ENCODE peak calls at places on chromosome 14, in eight cellular contexts. O is D721Med, A is pancreas, M is BJ, C is cardiac fibroblast, E is fibroblast of lung, R is IMR-90, Q is right lobe of liver. V is an unnamed sample.

GRCh38 chr14:30443368-30444007 is 115.5 kb upstream of the G2E3 start:
- DNase-seq in O (no peak), A (no peak), M (no peak), C (peak), E (peak), R (peak), Q (no peak), V (no peak)

GRCh38 chr14:105168979-105169507 is 467 bp upstream of the JAG2 start:
- DNase-seq in O (peak), A (no peak), M (no peak), C (no peak), E (no peak), R (no peak), Q (no peak), V (peak)

GRCh38 chr14:104770851-104771272 is 17.9 kb downstream of the SIVA1 start:
- DNase-seq in O (no peak), A (no peak), M (no peak), C (no peak), E (no peak), R (no peak), Q (no peak), V (no peak)

GRCh38 chr14:58747181-58747580 is 109.4 kb downstream of the DACT1 start:
- DNase-seq in O (no peak), A (peak), M (peak), C (peak), E (peak), R (peak), Q (no peak), V (no peak)

GRCh38 chr14:22844221-22845102 is 8.1 kb downstream of the MMP14 start:
- DNase-seq in O (no peak), A (no peak), M (no peak), C (no peak), E (no peak), R (no peak), Q (no peak), V (no peak)

GRCh38 chr14:77421241-77421640 is 2.1 kb downstream of the NOXRED1 start:
- DNase-seq in O (no peak), A (no peak), M (peak), C (peak), E (peak), R (peak), Q (no peak), V (no peak)

GRCh38 chr14:92780444-92780843 is 13.7 kb upstream of the GOLGA5 start:
- DNase-seq in O (no peak), A (no peak), M (no peak), C (peak), E (peak), R (peak), Q (no peak), V (no peak)

GRCh38 chr14:85010186-85010585 is 519.8 kb upstream of the FLRT2 start:
- DNase-seq in O (no peak), A (no peak), M (no peak), C (no peak), E (no peak), R (no peak), Q (no peak), V (no peak)

GRCh38 chr14:22838631-22839041 is 2.3 kb downstream of the MMP14 start:
- DNase-seq in O (no peak), A (no peak), M (peak), C (peak), E (peak), R (peak), Q (no peak), V (no peak)

DNA sequence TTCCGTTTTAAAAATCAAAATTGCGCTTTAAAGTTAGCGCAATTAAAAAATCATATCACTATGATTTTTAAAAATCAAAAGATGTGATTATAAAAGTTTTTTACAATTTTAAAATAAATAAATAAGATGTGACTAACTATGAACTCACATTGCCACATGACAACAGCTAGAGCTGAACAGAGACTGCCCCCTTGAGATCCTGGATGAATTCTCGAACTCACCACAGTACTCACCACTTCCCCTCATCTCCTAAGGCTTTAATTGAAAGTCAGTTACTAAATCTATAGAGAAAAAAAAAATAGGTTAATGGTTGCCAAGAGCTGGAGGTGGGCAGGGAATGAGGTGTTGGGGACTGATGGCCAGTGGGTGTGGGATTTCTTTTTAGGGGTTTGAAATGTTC is 384.2 kb downstream of the ZFP36L1 start:
- DNase-seq in O (no peak), A (no peak), M (no peak), C (no peak), E (peak), R (peak), Q (no peak), V (no peak)
- TF ChIP-seq CTCF in O (peak), A (no peak), M (no peak), C (peak), E (peak), R (peak), Q (no peak), V (no peak)

DNA sequence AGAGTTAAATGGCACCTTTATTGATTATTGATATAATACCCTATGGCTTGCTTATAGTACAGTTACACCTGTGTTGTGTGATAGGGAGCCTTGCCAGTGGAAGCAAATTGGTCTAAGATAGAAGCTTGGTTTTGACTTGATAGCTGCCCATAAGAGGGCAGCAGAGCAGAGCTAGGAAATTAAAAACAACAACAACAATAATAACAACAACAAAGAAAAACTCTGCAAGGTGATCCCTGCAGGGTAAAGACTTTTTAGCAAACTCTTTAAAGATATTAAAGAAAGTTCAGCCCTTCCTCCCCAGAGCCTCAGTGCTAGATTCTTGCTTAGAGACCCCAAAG is 18.0 kb upstream of the RNASE10 start:
- DNase-seq in O (no peak), A (no peak), M (no peak), C (no peak), E (no peak), R (no peak), Q (no peak), V (no peak)
- TF ChIP-seq CTCF in O (no peak), A (no peak), M (no peak), C (no peak), E (no peak), R (no peak), Q (no peak), V (no peak)

GRCh38 chr14:42535397-42535796 is 928.7 kb downstream of the LRFN5 start:
- DNase-seq in O (no peak), A (no peak), M (no peak), C (no peak), E (no peak), R (no peak), Q (no peak), V (no peak)
- TF ChIP-seq CTCF in O (no peak), A (no peak), M (no peak), C (no peak), E (no peak), R (no peak), Q (no peak), V (no peak)

DNA sequence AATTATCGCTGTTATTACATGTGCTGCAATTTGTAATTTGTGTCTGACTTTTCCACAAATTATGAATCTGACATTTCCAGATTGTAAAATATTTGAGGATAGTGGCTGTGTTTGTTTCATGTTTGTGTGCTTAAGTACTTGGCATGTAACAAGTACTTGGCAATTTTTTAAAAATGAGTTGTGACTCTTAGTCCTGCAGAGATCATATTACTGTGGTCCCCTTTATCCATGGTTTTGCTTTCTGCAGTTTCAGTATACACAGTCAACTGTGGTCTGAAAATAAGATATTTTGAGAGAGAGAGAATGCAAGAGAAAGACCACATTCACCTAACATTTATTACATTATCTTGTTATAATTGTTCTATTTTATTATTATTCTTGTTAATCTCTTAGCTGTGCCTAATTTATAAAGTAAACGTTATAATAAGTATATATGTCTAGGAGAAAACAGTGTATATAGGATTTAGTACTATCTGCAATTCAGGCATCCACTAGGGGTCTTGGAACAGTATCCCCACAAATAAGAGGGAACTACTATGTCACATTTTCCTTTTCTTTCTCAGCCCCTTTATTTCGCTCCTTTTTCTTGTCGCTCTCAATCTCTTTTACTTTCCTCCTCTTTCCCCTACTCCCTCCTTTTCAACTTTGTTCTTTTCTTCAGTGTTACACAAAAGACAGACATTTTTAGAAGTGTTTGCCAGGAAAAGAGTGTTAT is 176.1 kb downstream of the FUT8 start:
- DNase-seq in O (no peak), A (no peak), M (no peak), C (peak), E (peak), R (peak), Q (no peak), V (no peak)
- TF ChIP-seq CTCF in O (no peak), A (no peak), M (no peak), C (no peak), E (no peak), R (no peak), Q (no peak), V (no peak)

GRCh38 chr14:65501328-65501727 is 88.8 kb downstream of the FUT8 start:
- DNase-seq in O (no peak), A (no peak), M (no peak), C (peak), E (no peak), R (no peak), Q (no peak), V (no peak)
- TF ChIP-seq CTCF in O (no peak), A (no peak), M (no peak), C (no peak), E (no peak), R (no peak), Q (no peak), V (no peak)

GRCh38 chr14:70013269-70013873 is 134.2 kb downstream of the SMOC1 start:
- DNase-seq in O (no peak), A (no peak), M (no peak), C (no peak), E (no peak), R (peak), Q (no peak), V (peak)
- TF ChIP-seq CTCF in O (peak), A (peak), M (peak), C (peak), E (peak), R (peak), Q (peak), V (peak)

DNA sequence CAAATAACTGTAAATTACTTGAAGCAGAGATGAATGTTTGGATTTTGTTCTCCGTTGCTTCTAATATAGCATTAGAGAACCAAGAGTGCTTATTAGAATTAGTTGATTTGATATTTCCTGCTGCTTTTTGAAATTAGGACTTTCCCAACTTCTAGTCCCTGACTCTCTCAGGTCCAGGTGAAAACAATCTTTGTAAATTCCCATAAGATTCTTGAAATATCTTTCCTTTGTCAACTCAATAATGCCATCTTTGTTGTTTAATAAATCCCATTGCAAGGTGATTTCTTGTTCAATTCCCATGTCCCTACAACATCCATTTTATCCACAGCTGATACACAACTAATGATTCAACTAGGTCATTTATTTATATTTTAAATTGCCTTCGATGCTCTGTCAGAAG is at the start of gene OR4K2:
- DNase-seq in O (no peak), A (no peak), M (no peak), C (no peak), E (no peak), R (no peak), Q (no peak), V (no peak)
- TF ChIP-seq CTCF in O (no peak), A (no peak), M (no peak), C (no peak), E (no peak), R (no peak), Q (no peak), V (no peak)

DNA sequence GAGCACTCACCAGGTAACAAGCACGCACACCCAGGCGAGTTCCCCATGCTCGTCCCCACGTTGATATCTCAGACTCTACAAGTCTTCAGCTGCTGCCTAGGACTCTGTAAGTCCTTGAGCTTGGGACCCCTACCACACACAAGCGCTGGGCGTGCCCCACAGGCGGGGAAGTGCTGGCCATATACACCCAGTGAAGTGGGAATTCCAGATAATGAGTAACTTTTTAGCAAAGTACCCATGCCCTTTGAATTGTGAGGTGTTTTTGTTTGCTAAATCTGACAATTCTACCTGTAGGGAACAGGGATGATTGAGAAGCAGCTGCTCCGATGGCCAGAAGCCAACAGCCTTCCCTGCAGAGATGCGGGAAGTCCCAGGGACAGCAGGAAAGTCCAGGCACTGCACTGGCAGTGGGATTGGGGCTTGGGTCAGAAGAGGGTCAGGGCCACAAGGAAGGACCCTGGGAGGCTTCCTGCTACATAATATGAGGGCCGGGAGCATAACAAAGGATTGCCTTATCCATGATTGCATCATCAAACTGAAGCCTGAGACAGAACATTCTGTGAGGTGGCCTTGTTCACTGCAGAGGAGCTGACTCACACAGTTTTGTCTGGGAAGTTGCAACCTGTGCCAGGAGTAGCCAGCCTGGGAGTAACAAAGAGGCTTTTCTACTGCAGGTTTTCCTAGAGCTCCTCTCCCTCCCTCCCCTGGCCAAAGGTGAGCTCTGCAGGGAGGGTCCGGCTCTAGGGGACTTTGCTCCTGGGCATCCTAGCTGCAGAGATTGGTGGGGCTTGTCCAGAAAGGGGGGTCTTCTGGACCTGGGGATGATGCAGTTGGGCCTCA is 13.2 kb upstream of the SERPINA3 start:
- DNase-seq in O (no peak), A (peak), M (peak), C (peak), E (peak), R (peak), Q (peak), V (no peak)
- TF ChIP-seq CTCF in O (no peak), A (peak), M (no peak), C (peak), E (no peak), R (no peak), Q (no peak), V (no peak)

V was measured in glutamatergic neuron.